ENCODE peak calls at places on chromosome 7, in five cellular contexts. O is AG04450, F is K562, C is H1, E is natural killer cell. G is an unnamed sample.

GRCh38 chr7:517848-518629 is 1.6 kb downstream of the PDGFA start:
- DNase-seq in O (no peak), F (peak), C (peak), E (peak), G (no peak)

GRCh38 chr7:36526720-36527548 is 137.3 kb downstream of the ANLN start:
- DNase-seq in O (peak), F (no peak), C (no peak), E (no peak), G (no peak)

GRCh38 chr7:22730921-22731654 is 4.1 kb downstream of the IL6 start:
- DNase-seq in O (no peak), F (no peak), C (no peak), E (no peak), G (no peak)

GRCh38 chr7:70016044-70016770 is 417.9 kb downstream of the AUTS2 start:
- DNase-seq in O (no peak), F (no peak), C (no peak), E (no peak), G (no peak)

GRCh38 chr7:132577206-132578049 is 1.2 kb upstream of the PLXNA4 start:
- DNase-seq in O (no peak), F (no peak), C (peak), E (no peak), G (peak)

GRCh38 chr7:136000288-136000913 is 23.2 kb upstream of the MTPN start:
- DNase-seq in O (no peak), F (no peak), C (no peak), E (no peak), G (no peak)

GRCh38 chr7:36844374-36844773 is 120.1 kb upstream of the AOAH start:
- DNase-seq in O (no peak), F (no peak), C (no peak), E (no peak), G (no peak)

GRCh38 chr7:375491-375821 is 85.5 kb downstream of the FOXL3 start:
- DNase-seq in O (no peak), F (no peak), C (no peak), E (peak), G (peak)

GRCh38 chr7:117269895-117270294 is 53.0 kb downstream of the WNT2 start:
- DNase-seq in O (no peak), F (no peak), C (no peak), E (no peak), G (no peak)

GRCh38 chr7:117283371-117283770 is 39.5 kb downstream of the WNT2 start:
- DNase-seq in O (peak), F (no peak), C (no peak), E (no peak), G (no peak)

GRCh38 chr7:76231583-76231982 is 29.9 kb downstream of the SRRM3 start:
- DNase-seq in O (no peak), F (no peak), C (no peak), E (no peak), G (no peak)

GRCh38 chr7:155354371-155355048 is 56.8 kb downstream of the INSIG1 start:
- DNase-seq in O (no peak), F (no peak), C (no peak), E (no peak), G (no peak)

DNA sequence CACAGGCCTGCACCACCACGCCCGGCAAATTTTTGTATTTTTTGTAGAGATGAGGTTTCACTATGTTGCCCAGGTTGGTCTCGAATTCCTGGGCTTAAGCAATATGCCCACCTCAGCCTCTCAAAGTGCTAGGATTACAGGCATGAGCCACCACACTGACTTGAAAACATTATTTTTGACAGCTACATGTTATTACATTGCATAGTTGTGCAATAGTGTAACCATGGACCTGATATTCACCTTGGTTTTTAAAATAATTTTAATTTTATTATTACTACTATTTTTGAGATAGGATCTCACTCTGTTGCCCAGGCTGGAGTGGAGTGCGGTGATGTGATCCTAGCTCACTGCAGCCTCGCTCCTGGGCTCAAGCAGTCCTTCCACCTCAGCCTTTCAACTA is 18.4 kb downstream of the AKAP9 start:
- DNase-seq in O (no peak), F (no peak), C (no peak), E (no peak), G (no peak)
- TF ChIP-seq CTCF in O (no peak), F (no peak), C (no peak), E (no peak), G (no peak)

GRCh38 chr7:17532861-17533404 is 234.5 kb downstream of the AHR start:
- DNase-seq in O (no peak), F (no peak), C (no peak), E (no peak), G (no peak)

GRCh38 chr7:17528636-17529035 is 230.2 kb downstream of the AHR start:
- DNase-seq in O (no peak), F (no peak), C (no peak), E (no peak), G (no peak)

GRCh38 chr7:17534348-17534747 is 235.9 kb downstream of the AHR start:
- DNase-seq in O (no peak), F (no peak), C (no peak), E (no peak), G (no peak)

GRCh38 chr7:17530249-17530648 is 231.8 kb downstream of the AHR start:
- DNase-seq in O (no peak), F (no peak), C (no peak), E (no peak), G (no peak)

GRCh38 chr7:17530741-17531417 is 232.4 kb downstream of the AHR start:
- DNase-seq in O (no peak), F (no peak), C (no peak), E (no peak), G (no peak)
- TF ChIP-seq CTCF in O (peak), F (no peak), C (no peak), E (no peak), G (peak)

DNA sequence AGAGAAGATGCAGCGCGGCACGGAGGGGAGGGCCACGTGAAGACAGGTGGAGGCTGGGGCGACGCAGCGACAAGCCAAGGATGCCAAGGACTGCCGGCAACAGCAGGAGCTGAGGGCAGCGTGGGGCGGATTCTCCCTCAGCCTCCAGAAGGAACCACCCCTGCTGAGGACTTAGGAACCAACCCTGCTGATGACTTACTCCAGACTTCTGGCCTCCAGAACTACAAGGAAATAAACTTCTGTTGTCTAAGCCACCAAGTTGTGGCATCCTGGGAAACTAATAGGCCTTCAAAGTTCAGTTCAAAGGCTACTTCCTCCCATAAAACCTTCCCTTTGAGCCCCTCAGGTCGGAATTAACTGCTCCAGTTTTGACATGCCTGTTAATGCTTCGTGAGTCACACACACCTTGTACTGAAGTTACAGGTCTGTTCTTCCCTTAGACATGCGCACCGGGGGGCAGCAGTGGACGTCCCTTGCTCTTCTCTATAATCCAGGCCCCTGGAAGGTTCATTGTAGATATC is 88.4 kb upstream of the RHEB start:
- DNase-seq in O (no peak), F (no peak), C (no peak), E (no peak), G (no peak)
- TF ChIP-seq CTCF in O (peak), F (no peak), C (no peak), E (no peak), G (no peak)

DNA sequence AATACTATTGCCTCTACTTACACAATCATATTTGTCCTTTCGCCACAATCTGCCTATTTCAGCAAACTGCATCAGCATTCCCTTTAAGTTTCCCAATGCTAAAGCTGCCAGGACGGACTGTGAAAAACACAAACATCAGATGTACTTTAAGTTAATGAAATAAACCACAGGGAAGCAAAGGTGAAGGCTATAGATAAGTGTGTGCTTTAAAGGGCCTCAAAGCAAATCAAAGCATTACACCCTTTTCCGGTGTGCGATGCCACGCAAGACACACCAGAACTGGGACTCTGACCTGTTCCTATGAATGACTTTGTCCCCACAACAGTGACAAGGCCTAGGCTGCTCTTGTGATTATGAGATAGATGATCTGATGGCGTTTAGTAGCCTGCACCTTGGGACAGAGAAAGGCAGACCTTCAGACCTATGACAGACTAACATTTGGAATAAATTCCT is 23.4 kb downstream of the SLC26A3 start:
- DNase-seq in O (no peak), F (no peak), C (no peak), E (no peak), G (no peak)
- TF ChIP-seq CTCF in O (no peak), F (no peak), C (no peak), E (no peak), G (no peak)